ENCODE peak calls at places on chromosomes 5 and 9, in ten cellular contexts. V is kidney epithelial cell, M is NCI-H774, Y is iris pigment epithelial cell, H is HepG2, E is uterus, F is iPS-NIHi11, D is NCI-H460, S is H7, X is neural crest cell. T is an unnamed sample.
A peak's percentile ranks its signal among the peaks of the same experiment; 100 is the strongest.

GRCh38 chr9:4549751-4550295 is 59.6 kb downstream of the SLC1A1 start:
- DNase-seq in V (no peak), M (no peak), Y (no peak), H (no peak), E (no peak), F (no peak), D (no peak), S (no peak), X (no peak), T (no peak)

GRCh38 chr5:53246042-53246836 is 136.7 kb upstream of the MOCS2 start:
- DNase-seq in V (peak; percentile 39), M (no peak), Y (peak; percentile 88), H (no peak), E (no peak), F (no peak), D (no peak), S (no peak), X (no peak), T (no peak)

GRCh38 chr9:124594215-124594614 is 87.0 kb upstream of the NR5A1 start:
- DNase-seq in V (no peak), M (no peak), Y (no peak), H (no peak), E (no peak), F (no peak), D (no peak), S (no peak), X (no peak), T (no peak)

GRCh38 chr5:7866194-7866593 is 2.6 kb downstream of the FASTKD3 start:
- DNase-seq in V (no peak), M (no peak), Y (no peak), H (no peak), E (no peak), F (no peak), D (no peak), S (no peak), X (no peak), T (no peak)

GRCh38 chr5:172133359-172134029 is 54.5 kb downstream of the STK10 start:
- DNase-seq in V (peak; percentile 94), M (no peak), Y (peak; percentile 97), H (no peak), E (no peak), F (no peak), D (peak; percentile 21), S (no peak), X (no peak), T (peak; percentile 19)

GRCh38 chr5:172441262-172441751 is 13.0 kb downstream of the SH3PXD2B start:
- DNase-seq in V (no peak), M (no peak), Y (no peak), H (no peak), E (no peak), F (no peak), D (no peak), S (no peak), X (no peak), T (no peak)

GRCh38 chr9:89536618-89537017 is 38.7 kb upstream of the SEMA4D start:
- DNase-seq in V (no peak), M (no peak), Y (no peak), H (no peak), E (no peak), F (no peak), D (no peak), S (no peak), X (no peak), T (no peak)

GRCh38 chr5:138369706-138370105 is 17.2 kb downstream of the KDM3B start:
- DNase-seq in V (no peak), M (no peak), Y (peak; percentile 61), H (no peak), E (no peak), F (no peak), D (no peak), S (no peak), X (no peak), T (no peak)

GRCh38 chr9:30534458-30534857 is 1850.0 kb upstream of the ACO1 start:
- DNase-seq in V (no peak), M (no peak), Y (no peak), H (no peak), E (no peak), F (no peak), D (no peak), S (no peak), X (no peak), T (no peak)

GRCh38 chr5:154197801-154198461 is 7.4 kb downstream of the GALNT10 start:
- DNase-seq in V (peak; percentile 82), M (peak; percentile 88), Y (peak; percentile 71), H (peak; percentile 44), E (no peak), F (no peak), D (no peak), S (no peak), X (no peak), T (no peak)

GRCh38 chr5:143297756-143298155 is 105.7 kb downstream of the NR3C1 start:
- DNase-seq in V (no peak), M (no peak), Y (no peak), H (no peak), E (no peak), F (no peak), D (no peak), S (no peak), X (no peak), T (no peak)

GRCh38 chr9:129483467-129484324 is 137.2 kb downstream of the C9orf50 start:
- DNase-seq in V (no peak), M (no peak), Y (peak; percentile 95), H (no peak), E (peak; percentile 96), F (no peak), D (peak; percentile 86), S (peak; percentile 88), X (no peak), T (peak; percentile 70)

GRCh38 chr9:115590016-115590415 is 472.1 kb upstream of the TNC start:
- DNase-seq in V (peak; percentile 52), M (no peak), Y (peak; percentile 98), H (no peak), E (peak; percentile 31), F (no peak), D (no peak), S (no peak), X (no peak), T (no peak)

GRCh38 chr5:4989121-4989520 is 151.0 kb upstream of the ADAMTS16 start:
- DNase-seq in V (peak; percentile 89), M (no peak), Y (no peak), H (no peak), E (no peak), F (no peak), D (no peak), S (no peak), X (no peak), T (no peak)

GRCh38 chr5:148801682-148802276 is 24.6 kb upstream of the ADRB2 start:
- DNase-seq in V (no peak), M (no peak), Y (no peak), H (no peak), E (no peak), F (no peak), D (no peak), S (no peak), X (no peak), T (no peak)

GRCh38 chr5:167051369-167051768 is 1240.1 kb upstream of the WWC1 start:
- DNase-seq in V (no peak), M (no peak), Y (no peak), H (no peak), E (no peak), F (no peak), D (no peak), S (no peak), X (no peak), T (no peak)

GRCh38 chr5:113330533-113331200 is 104.1 kb downstream of the TSSK1B start:
- DNase-seq in V (no peak), M (no peak), Y (peak; percentile 44), H (peak; percentile 19), E (no peak), F (peak; percentile 34), D (peak; percentile 48), S (no peak), X (no peak), T (no peak)

GRCh38 chr5:93874080-93874479 is 132.7 kb upstream of the POU5F2 start:
- DNase-seq in V (no peak), M (no peak), Y (peak; percentile 35), H (no peak), E (no peak), F (no peak), D (no peak), S (no peak), X (no peak), T (no peak)

GRCh38 chr5:151740336-151740942 is 18.0 kb downstream of the ATOX1 start:
- DNase-seq in V (peak; percentile 77), M (no peak), Y (peak; percentile 96), H (peak; percentile 30), E (peak; percentile 86), F (peak; percentile 84), D (peak; percentile 55), S (peak; percentile 80), X (peak; percentile 54), T (no peak)

GRCh38 chr5:14306415-14306814 is 163.3 kb downstream of the TRIO start:
- DNase-seq in V (no peak), M (no peak), Y (peak; percentile 24), H (no peak), E (no peak), F (no peak), D (no peak), S (no peak), X (no peak), T (no peak)

GRCh38 chr5:133427121-133427777 is 185.1 kb downstream of the FSTL4 start:
- DNase-seq in V (peak; percentile 16), M (no peak), Y (no peak), H (no peak), E (no peak), F (no peak), D (no peak), S (no peak), X (no peak), T (no peak)

GRCh38 chr5:107370569-107370968 is 300.2 kb downstream of the EFNA5 start:
- DNase-seq in V (no peak), M (no peak), Y (no peak), H (no peak), E (no peak), F (no peak), D (no peak), S (no peak), X (no peak), T (no peak)

GRCh38 chr5:129161830-129162229 is 67.3 kb downstream of the ISOC1 start:
- DNase-seq in V (no peak), M (no peak), Y (no peak), H (no peak), E (no peak), F (no peak), D (no peak), S (no peak), X (no peak), T (no peak)

GRCh38 chr5:171953860-171954701 is 52.4 kb downstream of the FBXW11 start:
- DNase-seq in V (no peak), M (no peak), Y (peak; percentile 75), H (peak; percentile 62), E (no peak), F (no peak), D (peak; percentile 29), S (no peak), X (no peak), T (no peak)

GRCh38 chr9:137021574-137021978 is 6.5 kb downstream of the ABCA2 start:
- DNase-seq in V (no peak), M (no peak), Y (no peak), H (peak; percentile 51), E (no peak), F (no peak), D (no peak), S (no peak), X (no peak), T (no peak)

GRCh38 chr9:109652971-109653370 is 127.0 kb upstream of the PALM2AKAP2 start:
- DNase-seq in V (no peak), M (no peak), Y (peak; percentile 53), H (peak; percentile 5), E (no peak), F (peak; percentile 21), D (peak; percentile 32), S (peak; percentile 39), X (no peak), T (no peak)

GRCh38 chr9:132644251-132644650 is 25.5 kb downstream of the DDX31 start:
- DNase-seq in V (no peak), M (no peak), Y (no peak), H (peak; percentile 48), E (no peak), F (peak; percentile 33), D (no peak), S (peak; percentile 49), X (no peak), T (no peak)

GRCh38 chr5:123449424-123449823 is 26.2 kb upstream of the CEP120 start:
- DNase-seq in V (no peak), M (no peak), Y (no peak), H (no peak), E (no peak), F (no peak), D (no peak), S (no peak), X (no peak), T (no peak)

T was measured in thoracic aorta.